ENCODE peak calls at places on chromosome 2, in four cellular contexts. G is K562, O is GM12891, E is GM12878. L is an unnamed sample.

GRCh38 chr2:235983016-235983415 is 185.2 kb downstream of the GBX2 start:
- DNase-seq in E (no peak), G (no peak), O (no peak), L (no peak)

GRCh38 chr2:240511351-240512108 is 46.3 kb downstream of the ANKMY1 start:
- DNase-seq in G (no peak), E (no peak), O (no peak), L (no peak)

GRCh38 chr2:38215993-38216392 is 140.0 kb upstream of the CYP1B1 start:
- DNase-seq in O (no peak), E (no peak), G (no peak), L (no peak)

GRCh38 chr2:174761837-174762236 is 2.4 kb downstream of the CHRNA1 start:
- DNase-seq in O (no peak), G (no peak), E (no peak), L (no peak)

GRCh38 chr2:175401956-175402469 is 220.5 kb upstream of the ATP5MC3 start:
- DNase-seq in G (no peak), O (no peak), E (no peak), L (no peak)

GRCh38 chr2:79952561-79952960 is 352.0 kb downstream of the LRRTM1 start:
- DNase-seq in O (no peak), E (no peak), G (no peak), L (no peak)

GRCh38 chr2:88748005-88748404 is 56.5 kb downstream of the RPIA start:
- DNase-seq in E (no peak), G (no peak), O (no peak), L (no peak)

GRCh38 chr2:206713770-206714169 is 4.4 kb downstream of the DYTN start:
- DNase-seq in E (peak; percentile 27), G (no peak), O (no peak), L (no peak)

GRCh38 chr2:64661770-64662169 is 8.1 kb upstream of the SERTAD2 start:
- DNase-seq in O (no peak), G (no peak), E (no peak), L (peak; percentile 47)

GRCh38 chr2:16323551-16324543 is 341.8 kb downstream of the CYRIA start:
- DNase-seq in O (no peak), G (no peak), E (no peak), L (no peak)

GRCh38 chr2:98771771-98772521 is 41.0 kb upstream of the MGAT4A start:
- DNase-seq in G (no peak), O (no peak), E (no peak), L (peak; percentile 53)

GRCh38 chr2:209091026-209091425 is 332.8 kb upstream of the MAP2 start:
- DNase-seq in E (no peak), O (no peak), G (no peak), L (no peak)

GRCh38 chr2:197028230-197028629 is 101.7 kb upstream of the PGAP1 start:
- DNase-seq in G (no peak), E (no peak), O (no peak), L (no peak)

GRCh38 chr2:188381614-188382013 is 89.9 kb downstream of the GULP1 start:
- DNase-seq in E (no peak), O (no peak), G (no peak), L (no peak)

GRCh38 chr2:126227250-126227649 is 428.7 kb upstream of the GYPC start:
- DNase-seq in G (peak; percentile 12), E (no peak), O (no peak), L (peak; percentile 3)

GRCh38 chr2:48258750-48259149 is 271.2 kb upstream of the STON1 start:
- DNase-seq in O (no peak), E (no peak), G (no peak), L (peak; percentile 66)

GRCh38 chr2:190283783-190284182 is 35.8 kb downstream of the HIBCH start:
- DNase-seq in O (no peak), E (no peak), G (no peak), L (no peak)

GRCh38 chr2:71082402-71083252 is 14.2 kb downstream of the NAGK start:
- DNase-seq in O (no peak), G (no peak), E (no peak), L (no peak)

GRCh38 chr2:224284134-224284946 is 117.6 kb downstream of the FAM124B start:
- DNase-seq in O (no peak), E (no peak), G (peak; percentile 3), L (peak; percentile 11)

GRCh38 chr2:233980955-233981555 is 63.9 kb downstream of the TRPM8 start:
- DNase-seq in G (no peak), O (no peak), E (no peak), L (no peak)

GRCh38 chr2:144464730-144465129 is 55.2 kb downstream of the ZEB2 start:
- DNase-seq in O (no peak), G (no peak), E (no peak), L (no peak)

GRCh38 chr2:144459937-144460336 is 60.0 kb downstream of the ZEB2 start:
- DNase-seq in G (peak; percentile 25), E (no peak), O (no peak), L (no peak)

GRCh38 chr2:144462266-144462665 is 57.7 kb downstream of the ZEB2 start:
- DNase-seq in E (no peak), G (no peak), O (no peak), L (no peak)

GRCh38 chr2:144458536-144458935 is 61.4 kb downstream of the ZEB2 start:
- DNase-seq in E (no peak), O (no peak), G (no peak), L (no peak)

GRCh38 chr2:144460981-144461766 is 58.7 kb downstream of the ZEB2 start:
- DNase-seq in E (no peak), G (peak; percentile 42), O (no peak), L (no peak)
- TF ChIP-seq SPI1 in E (no peak), G (no peak), O (no peak), L (no peak)

GRCh38 chr2:112321375-112322320 is 46.3 kb downstream of the ZC3H6 start:
- DNase-seq in E (no peak), G (no peak), O (no peak), L (no peak)
- TF ChIP-seq SPI1 in E (no peak), G (no peak), O (no peak), L (no peak)

DNA sequence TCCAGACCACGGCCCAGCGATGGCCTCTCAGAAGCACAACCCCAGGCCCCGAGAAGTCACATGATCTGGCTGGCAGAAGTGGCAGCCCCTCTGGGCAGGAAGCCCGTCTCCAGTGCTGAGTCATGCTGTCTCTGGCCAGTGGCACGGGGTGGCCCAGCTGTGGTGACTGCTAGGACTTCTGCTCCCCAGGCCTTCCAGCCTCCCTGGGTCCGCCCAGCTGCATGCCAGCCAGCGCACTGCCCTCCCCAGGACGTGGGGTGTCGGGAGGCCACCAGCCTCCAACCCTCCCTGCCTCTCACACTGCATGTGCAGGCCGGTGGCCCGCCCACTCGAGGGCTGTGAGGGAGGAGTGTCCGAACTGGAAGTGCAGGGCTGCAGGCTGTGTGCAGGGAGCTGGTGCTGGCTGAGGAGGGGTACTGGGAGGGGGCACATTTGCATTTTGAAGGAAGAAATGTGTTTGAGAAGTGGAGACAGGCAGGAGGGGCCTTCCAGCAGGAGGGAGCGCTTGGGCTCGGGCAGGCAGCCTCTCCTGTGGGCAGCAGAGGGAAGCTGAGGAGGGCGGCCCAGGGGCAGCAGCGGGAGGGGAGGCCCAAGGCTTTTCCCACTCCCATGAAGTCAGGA is 17.0 kb upstream of the HPCAL1 start:
- DNase-seq in E (no peak), O (no peak), G (no peak), L (peak; percentile 70)
- TF ChIP-seq SPI1 in E (no peak), O (no peak), G (no peak), L (no peak)

GRCh38 chr2:101305492-101306123 is 2.9 kb downstream of the RNF149 start:
- DNase-seq in E (no peak), O (no peak), G (peak; percentile 21), L (no peak)

GRCh38 chr2:101307503-101307902 is 998 bp downstream of the RNF149 start:
- DNase-seq in O (no peak), G (no peak), E (no peak), L (no peak)

GRCh38 chr2:101306410-101306809 is 2.1 kb downstream of the RNF149 start:
- DNase-seq in O (no peak), E (no peak), G (peak; percentile 19), L (peak; percentile 11)

GRCh38 chr2:101303688-101304087 is 4.8 kb downstream of the RNF149 start:
- DNase-seq in G (no peak), O (no peak), E (no peak), L (no peak)

GRCh38 chr2:101305044-101305443 is 3.5 kb downstream of the RNF149 start:
- DNase-seq in E (no peak), O (no peak), G (no peak), L (no peak)
- TF ChIP-seq SPI1 in E (no peak), O (no peak), G (no peak), L (no peak)

DNA sequence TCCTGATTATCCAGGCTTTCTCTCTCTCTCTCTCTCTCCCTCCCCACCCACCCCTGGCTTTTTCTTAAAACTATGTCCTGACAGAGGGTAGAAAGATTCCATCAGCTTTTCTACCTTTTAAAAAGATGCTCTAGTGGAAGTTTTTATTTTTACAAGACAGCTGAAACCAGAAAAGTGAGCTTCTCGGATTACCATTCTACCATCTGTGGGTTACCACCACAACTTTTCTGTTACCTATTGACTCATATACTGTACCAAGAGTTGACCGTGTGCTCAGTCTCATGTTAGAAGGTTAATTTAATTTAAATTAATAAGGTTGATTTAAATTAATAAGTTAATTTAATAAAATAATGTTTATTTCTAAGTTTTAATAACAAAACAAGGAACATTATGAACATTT is 137.6 kb downstream of the UPP2 start:
- DNase-seq in G (no peak), E (no peak), O (no peak), L (no peak)
- TF ChIP-seq SPI1 in G (no peak), E (no peak), O (no peak), L (no peak)

GRCh38 chr2:237097326-237097910 is 11.7 kb downstream of the COPS8 start:
- DNase-seq in G (no peak), O (no peak), E (no peak), L (no peak)

GRCh38 chr2:237099804-237100203 is 14.1 kb downstream of the COPS8 start:
- DNase-seq in G (no peak), O (no peak), E (no peak), L (no peak)

GRCh38 chr2:237096201-237096600 is 10.5 kb downstream of the COPS8 start:
- DNase-seq in E (no peak), O (no peak), G (no peak), L (no peak)

GRCh38 chr2:237096911-237097310 is 11.2 kb downstream of the COPS8 start:
- DNase-seq in G (no peak), E (no peak), O (no peak), L (no peak)

GRCh38 chr2:237097911-237098702 is 12.4 kb downstream of the COPS8 start:
- DNase-seq in G (no peak), E (no peak), O (no peak), L (no peak)
- TF ChIP-seq SPI1 in G (no peak), E (no peak), O (no peak), L (no peak)